ENCODE peak calls at places on chromosome 6, in seven cellular contexts. Z, R, L, X, Q, G and Y are unnamed samples. For H3K4me1, the result is how much of the 10 kb centered on the place peaks cover.

GRCh38 chr6:101668496-101668895 is 275.0 kb downstream of the GRIK2 start:
- DNase-seq in Z (no peak), R (no peak), L (no peak), X (no peak), Q (no peak), G (no peak), Y (no peak)

GRCh38 chr6:14146459-14147096 is 29.0 kb downstream of the CD83 start:
- DNase-seq in Z (no peak), R (no peak), L (no peak), X (no peak), Q (no peak), G (no peak), Y (no peak)

GRCh38 chr6:117089604-117090003 is 175.8 kb upstream of the VGLL2 start:
- DNase-seq in Z (no peak), R (no peak), L (no peak), X (no peak), Q (no peak), G (no peak), Y (no peak)

GRCh38 chr6:39615622-39616021 is 109.6 kb downstream of the KIF6 start:
- DNase-seq in Z (no peak), R (no peak), L (no peak), X (no peak), Q (no peak), G (no peak), Y (no peak)

GRCh38 chr6:34556031-34556471 is at the start of gene SPDEF:
- DNase-seq in Z (no peak), R (no peak), L (no peak), X (no peak), Q (no peak), G (no peak), Y (no peak)

GRCh38 chr6:20939161-20939775 is 405.0 kb downstream of the CDKAL1 start:
- DNase-seq in Z (no peak), R (no peak), L (no peak), X (no peak), Q (no peak), G (no peak), Y (no peak)

GRCh38 chr6:14452567-14453527 is 335.3 kb downstream of the CD83 start:
- DNase-seq in Z (no peak), R (no peak), L (no peak), X (no peak), Q (peak), G (no peak), Y (no peak)

GRCh38 chr6:136897071-136897470 is 25.0 kb upstream of the SLC35D3 start:
- DNase-seq in Z (no peak), R (no peak), L (no peak), X (no peak), Q (no peak), G (no peak), Y (no peak)

GRCh38 chr6:12941422-12941821 is 224.9 kb downstream of the PHACTR1 start:
- DNase-seq in Z (no peak), R (no peak), L (no peak), X (no peak), Q (no peak), G (no peak), Y (no peak)

GRCh38 chr6:66496659-66497058 is 789.6 kb upstream of the EYS start:
- DNase-seq in Z (no peak), R (no peak), L (no peak), X (no peak), Q (no peak), G (no peak), Y (no peak)

GRCh38 chr6:75331134-75331533 is 46.5 kb upstream of the TMEM30A start:
- DNase-seq in Z (no peak), R (no peak), L (no peak), X (no peak), Q (no peak), G (no peak), Y (no peak)
- H3K4me1 ChIP-seq in Z (under half), R (under half), L (under half), X (under half), Q (under half), G (under half), Y (under half)

GRCh38 chr6:26103141-26103769 is 16.0 kb downstream of the HFE start:
- DNase-seq in Z (no peak), R (no peak), L (no peak), X (no peak), Q (no peak), G (no peak), Y (no peak)
- H3K4me3 ChIP-seq in Z (peak), R (no peak), L (peak), X (peak), Q (no peak), G (peak), Y (no peak)

DNA sequence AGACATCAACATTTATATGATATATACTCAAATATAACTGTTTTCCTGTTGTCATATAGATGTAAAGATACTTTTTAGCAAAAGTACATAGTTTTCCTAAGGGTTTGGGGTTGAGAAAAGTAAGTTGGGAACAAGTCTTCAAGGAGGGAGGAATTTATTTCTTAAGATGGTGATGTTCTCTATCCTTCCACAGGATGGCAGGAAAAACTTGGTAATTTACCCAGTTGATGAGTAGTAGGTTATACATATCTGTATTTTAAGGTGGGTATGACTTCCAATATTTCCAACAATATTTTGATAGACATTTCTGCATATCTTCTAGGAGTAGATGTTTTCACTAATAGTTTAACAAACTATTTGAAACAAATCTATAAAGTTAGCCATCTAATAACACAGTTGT is 254.4 kb downstream of the RIMS1 start:
- DNase-seq in Z (no peak), R (no peak), L (no peak), X (no peak), Q (no peak), G (no peak), Y (no peak)
- TF ChIP-seq CTCF in Z (no peak), R (no peak), L (no peak), X (no peak), Q (no peak), G (no peak), Y (no peak)

DNA sequence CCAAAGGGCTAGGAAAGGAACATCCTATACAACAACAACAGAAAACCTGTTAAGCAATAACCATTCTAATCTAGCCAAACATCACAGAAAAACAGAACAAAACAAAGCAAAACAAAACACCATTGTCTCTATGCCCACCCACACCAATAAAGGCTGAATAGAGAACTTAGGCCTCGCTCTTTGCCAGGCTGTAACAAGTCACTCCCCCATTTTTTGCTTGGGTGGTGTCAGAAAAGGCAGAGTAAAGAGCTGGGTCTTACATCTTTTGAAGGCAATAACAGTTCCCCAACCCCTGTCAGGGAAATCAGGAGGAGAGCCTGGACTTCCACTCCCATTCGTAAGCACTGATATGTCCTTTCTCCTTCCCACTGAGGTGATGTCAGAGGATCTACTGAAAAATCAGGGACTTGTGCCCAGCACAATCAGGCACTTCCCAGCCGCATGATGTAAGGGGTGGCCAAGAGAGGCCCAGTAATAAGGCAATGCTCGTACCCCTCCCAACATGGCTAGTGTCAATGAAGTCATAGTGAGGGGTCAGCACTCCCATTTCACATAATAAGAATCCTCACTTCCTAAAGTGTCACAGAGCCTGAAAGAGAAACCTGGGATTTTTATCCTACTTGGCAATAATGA is 31.0 kb downstream of the THEMIS start:
- DNase-seq in Z (no peak), R (no peak), L (no peak), X (no peak), Q (no peak), G (no peak), Y (no peak)
- H3K4me1 ChIP-seq in Z (under half), R (under half), L (under half), X (under half), Q (under half), G (under half), Y (under half)

GRCh38 chr6:106186172-106186571 is 100.0 kb downstream of the PRDM1 start:
- DNase-seq in Z (no peak), R (no peak), L (no peak), X (no peak), Q (no peak), G (no peak), Y (no peak)
- H3K4me3 ChIP-seq in Z (no peak), R (no peak), L (no peak), X (no peak), Q (no peak), G (no peak), Y (no peak)

GRCh38 chr6:167247814-167248595 is 43.1 kb upstream of the UNC93A start:
- DNase-seq in Z (no peak), R (no peak), L (no peak), X (no peak), Q (no peak), G (no peak), Y (no peak)
- TF ChIP-seq CTCF in Z (no peak), R (no peak), L (no peak), X (no peak), Q (no peak), G (no peak), Y (no peak)

GRCh38 chr6:15904651-15905376 is 224.1 kb upstream of the MYLIP start:
- DNase-seq in Z (no peak), R (no peak), L (no peak), X (no peak), Q (no peak), G (no peak), Y (no peak)
- H3K4me1 ChIP-seq in Z (under half), R (under half), L (under half), X (under half), Q (under half), G (under half), Y (under half)

DNA sequence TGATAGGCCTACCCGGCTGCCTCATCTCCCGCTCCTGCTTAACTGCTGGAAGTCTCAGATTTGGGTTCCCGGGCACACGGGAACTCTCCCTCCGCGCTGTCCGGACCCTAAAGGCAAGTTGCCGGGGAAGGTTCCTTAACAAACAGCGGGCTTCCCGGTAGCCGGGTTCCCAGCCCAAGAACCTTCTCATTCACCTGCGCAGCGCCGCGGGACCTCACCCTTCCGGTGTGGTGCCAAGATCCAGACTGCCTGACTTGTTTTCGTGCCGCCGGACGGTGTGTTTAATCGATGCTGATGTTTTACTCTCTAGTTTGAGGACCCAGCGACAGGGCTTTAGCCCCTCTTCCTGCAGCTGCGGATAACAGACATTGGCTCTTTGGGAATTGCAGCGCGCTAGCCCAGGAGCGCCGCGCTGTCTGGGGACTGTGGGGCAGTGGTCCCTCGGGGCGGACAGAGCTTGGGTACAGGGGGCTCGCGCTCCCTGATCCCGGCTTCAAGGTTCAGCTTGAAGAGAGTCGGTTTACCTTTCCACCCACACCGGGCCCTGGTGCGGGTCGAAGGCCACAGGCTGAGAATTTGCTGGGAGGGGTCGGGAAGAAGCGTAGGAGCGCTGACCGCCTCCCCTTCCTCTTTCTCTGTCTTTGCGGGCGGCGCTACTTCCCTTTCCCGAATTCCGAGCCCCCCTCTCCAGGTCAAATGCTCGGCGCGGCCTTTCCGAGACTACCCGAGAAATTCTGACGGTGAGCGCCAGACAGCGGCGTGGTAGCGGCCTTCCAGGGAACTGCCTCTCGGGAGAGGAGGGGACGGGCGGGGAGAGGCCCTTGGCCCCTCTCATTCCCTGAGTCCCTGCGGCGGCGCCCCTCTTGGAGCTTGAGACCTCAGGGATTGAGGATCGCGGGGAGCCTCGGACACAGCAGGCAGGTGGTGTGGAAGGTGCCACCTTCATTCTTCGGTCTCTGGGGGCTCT is 17.2 kb downstream of the ABT1 start:
- DNase-seq in Z (no peak), R (no peak), L (peak), X (no peak), Q (peak), G (peak), Y (no peak)
- H3K4me3 ChIP-seq in Z (peak), R (peak), L (peak), X (no peak), Q (peak), G (peak), Y (peak)

GRCh38 chr6:73282876-73283275 is 19.9 kb upstream of the KHDC1 start:
- DNase-seq in Z (no peak), R (no peak), L (no peak), X (no peak), Q (no peak), G (no peak), Y (no peak)

GRCh38 chr6:73290435-73290834 is 27.4 kb upstream of the KHDC1 start:
- DNase-seq in Z (no peak), R (no peak), L (no peak), X (no peak), Q (no peak), G (no peak), Y (no peak)

GRCh38 chr6:73286752-73287151 is 23.8 kb upstream of the KHDC1 start:
- DNase-seq in Z (no peak), R (no peak), L (no peak), X (no peak), Q (no peak), G (no peak), Y (no peak)

GRCh38 chr6:73285674-73286283 is 22.8 kb upstream of the KHDC1 start:
- DNase-seq in Z (no peak), R (no peak), L (no peak), X (no peak), Q (no peak), G (no peak), Y (no peak)
- TF ChIP-seq CTCF in Z (peak), R (no peak), L (no peak), X (no peak), Q (no peak), G (peak), Y (peak)

GRCh38 chr6:2863901-2864300 is 22.2 kb upstream of the SERPINB1 start:
- DNase-seq in Z (no peak), R (no peak), L (no peak), X (no peak), Q (no peak), G (no peak), Y (no peak)
- H3K4me1 ChIP-seq in Z (under half), R (under half), L (under half), X (under half), Q (under half), G (under half), Y (under half)